ENCODE peak calls at places on chromosome 13, in four cellular contexts. N is Caki2, S is NAMALWA, R is PC-9. Z is an unnamed sample.

GRCh38 chr13:113625965-113626661 is 31.9 kb downstream of the ATP4B start:
- DNase-seq in R (no peak), N (no peak), S (no peak), Z (no peak)

GRCh38 chr13:99704390-99704789 is 203.1 kb downstream of the TM9SF2 start:
- DNase-seq in N (no peak), R (no peak), S (no peak), Z (no peak)

GRCh38 chr13:53250272-53250875 is 221.8 kb downstream of the OLFM4 start:
- DNase-seq in S (peak; percentile 84), N (peak; percentile 30), R (peak; percentile 4), Z (peak; percentile 17)

GRCh38 chr13:33017410-33017929 is 1.2 kb downstream of the KL start:
- DNase-seq in R (peak; percentile 17), S (peak; percentile 23), N (no peak), Z (no peak)

GRCh38 chr13:72290962-72291681 is 424.1 kb upstream of the DACH1 start:
- DNase-seq in R (peak; percentile 71), N (peak; percentile 87), S (no peak), Z (peak; percentile 21)

GRCh38 chr13:77415253-77416127 is 88.6 kb upstream of the MYCBP2 start:
- DNase-seq in S (peak; percentile 18), R (no peak), N (no peak), Z (no peak)

GRCh38 chr13:51524846-51525566 is 59.3 kb upstream of the WDFY2 start:
- DNase-seq in R (no peak), N (no peak), S (no peak), Z (no peak)

GRCh38 chr13:50387124-50387581 is 371.9 kb downstream of the KCNRG start:
- DNase-seq in S (peak; percentile 42), N (no peak), R (peak; percentile 45), Z (no peak)

GRCh38 chr13:72504026-72504925 is 223.2 kb downstream of the MZT1 start:
- DNase-seq in N (peak; percentile 93), R (no peak), S (no peak), Z (no peak)

GRCh38 chr13:40371531-40372125 is 294.8 kb downstream of the FOXO1 start:
- DNase-seq in N (no peak), S (no peak), R (no peak), Z (no peak)

GRCh38 chr13:113506025-113506685 is 15.6 kb upstream of the DCUN1D2 start:
- DNase-seq in S (no peak), N (no peak), R (no peak), Z (no peak)

GRCh38 chr13:23678768-23679167 is 108.6 kb downstream of the TNFRSF19 start:
- DNase-seq in R (no peak), S (no peak), N (no peak), Z (no peak)

GRCh38 chr13:104466016-104466415 is 1399.8 kb upstream of the SLC10A2 start:
- DNase-seq in S (no peak), R (no peak), N (no peak), Z (no peak)

Z was measured in keratinocyte.